ENCODE peak calls at places on chromosome 9, in five cellular contexts. One of them, this sample, is unnamed.
A peak's percentile ranks its signal among the peaks of the same experiment; 100 is the strongest.

GRCh38 chr9:64773491-64773931 is 511.5 kb downstream of the FOXD4L5 start:
- DNase-seq in psoas muscle: no peak
- DNase-seq in fibroblast of pulmonary artery: no peak
- DNase-seq in epithelial cell of esophagus: no peak
- DNase-seq in transverse colon: peak; percentile 8
- DNase-seq in this sample: no peak

GRCh38 chr9:128521955-128522354 is 17.4 kb downstream of the GLE1 start:
- DNase-seq in epithelial cell of esophagus: no peak
- DNase-seq in fibroblast of pulmonary artery: no peak
- DNase-seq in psoas muscle: no peak
- DNase-seq in transverse colon: no peak
- DNase-seq in this sample: no peak

GRCh38 chr9:93257808-93258331 is 73.9 kb downstream of the WNK2 start:
- DNase-seq in psoas muscle: no peak
- DNase-seq in transverse colon: no peak
- DNase-seq in fibroblast of pulmonary artery: no peak
- DNase-seq in epithelial cell of esophagus: peak; percentile 58
- DNase-seq in this sample: no peak

GRCh38 chr9:7238244-7238637 is 480.5 kb downstream of the KDM4C start:
- DNase-seq in transverse colon: no peak
- DNase-seq in epithelial cell of esophagus: no peak
- DNase-seq in psoas muscle: no peak
- DNase-seq in fibroblast of pulmonary artery: no peak
- DNase-seq in this sample: no peak

GRCh38 chr9:98317134-98317857 is 61.8 kb upstream of the TBC1D2 start:
- DNase-seq in transverse colon: no peak
- DNase-seq in psoas muscle: no peak
- DNase-seq in epithelial cell of esophagus: peak; percentile 56
- DNase-seq in fibroblast of pulmonary artery: no peak
- DNase-seq in this sample: peak; percentile 59

GRCh38 chr9:98900725-98901124 is 43.0 kb upstream of the COL15A1 start:
- DNase-seq in epithelial cell of esophagus: no peak
- DNase-seq in transverse colon: no peak
- DNase-seq in fibroblast of pulmonary artery: no peak
- DNase-seq in psoas muscle: no peak
- DNase-seq in this sample: no peak

GRCh38 chr9:129632460-129632859 is 6.5 kb downstream of the NTMT1 start:
- DNase-seq in transverse colon: no peak
- DNase-seq in fibroblast of pulmonary artery: no peak
- DNase-seq in epithelial cell of esophagus: no peak
- DNase-seq in psoas muscle: no peak
- DNase-seq in this sample: no peak

GRCh38 chr9:32468740-32469139 is 57.3 kb downstream of the RIGI start:
- DNase-seq in transverse colon: no peak
- DNase-seq in psoas muscle: no peak
- DNase-seq in fibroblast of pulmonary artery: no peak
- DNase-seq in epithelial cell of esophagus: no peak
- DNase-seq in this sample: no peak

GRCh38 chr9:129995409-129996160 is 47.4 kb downstream of the FNBP1 start:
- DNase-seq in fibroblast of pulmonary artery: peak; percentile 45
- DNase-seq in transverse colon: no peak
- DNase-seq in epithelial cell of esophagus: peak; percentile 88
- DNase-seq in psoas muscle: no peak
- DNase-seq in this sample: no peak

GRCh38 chr9:93094294-93095204 is 1.5 kb upstream of the CARD19 start:
- DNase-seq in epithelial cell of esophagus: no peak
- DNase-seq in transverse colon: peak; percentile 63
- DNase-seq in fibroblast of pulmonary artery: no peak
- DNase-seq in psoas muscle: peak; percentile 56
- DNase-seq in this sample: no peak

GRCh38 chr9:93467062-93467416 is 13.7 kb upstream of the FAM120AOS start:
- DNase-seq in epithelial cell of esophagus: peak; percentile 52
- DNase-seq in transverse colon: no peak
- DNase-seq in fibroblast of pulmonary artery: no peak
- DNase-seq in psoas muscle: no peak
- DNase-seq in this sample: no peak

GRCh38 chr9:109519366-109519765 is 21.3 kb upstream of the PTPN3 start:
- DNase-seq in transverse colon: no peak
- DNase-seq in psoas muscle: no peak
- DNase-seq in fibroblast of pulmonary artery: no peak
- DNase-seq in epithelial cell of esophagus: no peak
- DNase-seq in this sample: no peak

GRCh38 chr9:121576281-121577075 is 75.0 kb upstream of the DAB2IP start:
- DNase-seq in psoas muscle: no peak
- DNase-seq in epithelial cell of esophagus: no peak
- DNase-seq in transverse colon: no peak
- DNase-seq in fibroblast of pulmonary artery: no peak
- DNase-seq in this sample: no peak

GRCh38 chr9:109794361-109795012 is 14.5 kb downstream of the PALM2AKAP2 start:
- DNase-seq in transverse colon: no peak
- DNase-seq in psoas muscle: peak; percentile 30
- DNase-seq in epithelial cell of esophagus: no peak
- DNase-seq in fibroblast of pulmonary artery: peak; percentile 44
- DNase-seq in this sample: peak; percentile 46

GRCh38 chr9:116555556-116556180 is 131.4 kb upstream of the TRIM32 start:
- DNase-seq in epithelial cell of esophagus: no peak
- DNase-seq in psoas muscle: no peak
- DNase-seq in transverse colon: no peak
- DNase-seq in fibroblast of pulmonary artery: no peak
- DNase-seq in this sample: no peak

GRCh38 chr9:128753627-128754026 is 18.1 kb downstream of the ZER1 start:
- DNase-seq in epithelial cell of esophagus: no peak
- DNase-seq in fibroblast of pulmonary artery: no peak
- DNase-seq in psoas muscle: no peak
- DNase-seq in transverse colon: no peak
- DNase-seq in this sample: no peak

GRCh38 chr9:134793281-134793680 is 87.3 kb upstream of the FCN2 start:
- DNase-seq in fibroblast of pulmonary artery: no peak
- DNase-seq in epithelial cell of esophagus: no peak
- DNase-seq in psoas muscle: no peak
- DNase-seq in transverse colon: no peak
- DNase-seq in this sample: peak; percentile 50

GRCh38 chr9:2257530-2257929 is 242.4 kb downstream of the SMARCA2 start:
- DNase-seq in psoas muscle: no peak
- DNase-seq in transverse colon: no peak
- DNase-seq in fibroblast of pulmonary artery: no peak
- DNase-seq in epithelial cell of esophagus: no peak
- DNase-seq in this sample: no peak

GRCh38 chr9:6142816-6143454 is 72.7 kb upstream of the IL33 start:
- DNase-seq in epithelial cell of esophagus: no peak
- DNase-seq in fibroblast of pulmonary artery: no peak
- DNase-seq in psoas muscle: no peak
- DNase-seq in transverse colon: no peak
- DNase-seq in this sample: no peak

GRCh38 chr9:94805585-94805984 is 79.1 kb downstream of the AOPEP start:
- DNase-seq in epithelial cell of esophagus: peak; percentile 99
- DNase-seq in fibroblast of pulmonary artery: peak; percentile 95
- DNase-seq in transverse colon: peak; percentile 53
- DNase-seq in psoas muscle: no peak
- DNase-seq in this sample: peak; percentile 94

GRCh38 chr9:114799441-114799840 is 6.4 kb downstream of the TNFSF15 start:
- DNase-seq in fibroblast of pulmonary artery: no peak
- DNase-seq in psoas muscle: no peak
- DNase-seq in epithelial cell of esophagus: no peak
- DNase-seq in transverse colon: no peak
- DNase-seq in this sample: peak; percentile 23

GRCh38 chr9:136853596-136854112 is 1.5 kb downstream of the MAMDC4 start:
- DNase-seq in transverse colon: peak; percentile 25
- DNase-seq in epithelial cell of esophagus: no peak
- DNase-seq in psoas muscle: no peak
- DNase-seq in fibroblast of pulmonary artery: no peak
- DNase-seq in this sample: no peak

GRCh38 chr9:101569736-101570501 is 24.9 kb downstream of the PPP3R2 start:
- DNase-seq in fibroblast of pulmonary artery: peak; percentile 1
- DNase-seq in psoas muscle: no peak
- DNase-seq in transverse colon: no peak
- DNase-seq in epithelial cell of esophagus: no peak
- DNase-seq in this sample: no peak

GRCh38 chr9:92032891-92033290 is 82.3 kb downstream of the SPTLC1 start:
- DNase-seq in fibroblast of pulmonary artery: no peak
- DNase-seq in psoas muscle: no peak
- DNase-seq in transverse colon: no peak
- DNase-seq in epithelial cell of esophagus: peak; percentile 71
- DNase-seq in this sample: no peak

GRCh38 chr9:35660966-35661413 is 2.9 kb downstream of the CCDC107 start:
- DNase-seq in fibroblast of pulmonary artery: peak; percentile 56
- DNase-seq in transverse colon: peak; percentile 73
- DNase-seq in epithelial cell of esophagus: peak; percentile 61
- DNase-seq in psoas muscle: no peak
- DNase-seq in this sample: peak; percentile 70

GRCh38 chr9:130940023-130940549 is 1.0 kb upstream of the FIBCD1 start:
- DNase-seq in fibroblast of pulmonary artery: no peak
- DNase-seq in psoas muscle: no peak
- DNase-seq in epithelial cell of esophagus: no peak
- DNase-seq in transverse colon: no peak
- DNase-seq in this sample: no peak

GRCh38 chr9:75027187-75028107 is 646 bp downstream of the CARNMT1 start:
- DNase-seq in transverse colon: peak; percentile 79
- DNase-seq in epithelial cell of esophagus: peak; percentile 37
- DNase-seq in psoas muscle: peak; percentile 77
- DNase-seq in fibroblast of pulmonary artery: peak; percentile 35
- DNase-seq in this sample: peak; percentile 51

GRCh38 chr9:35521708-35522107 is 31.8 kb downstream of the RUSC2 start:
- DNase-seq in fibroblast of pulmonary artery: peak; percentile 38
- DNase-seq in transverse colon: no peak
- DNase-seq in epithelial cell of esophagus: no peak
- DNase-seq in psoas muscle: peak; percentile 40
- DNase-seq in this sample: peak; percentile 84

GRCh38 chr9:16530669-16531461 is 339.6 kb downstream of the BNC2 start:
- DNase-seq in fibroblast of pulmonary artery: peak; percentile 29
- DNase-seq in epithelial cell of esophagus: peak; percentile 98
- DNase-seq in transverse colon: peak; percentile 22
- DNase-seq in psoas muscle: peak; percentile 43
- DNase-seq in this sample: peak; percentile 53

GRCh38 chr9:129863059-129863690 is 27.9 kb downstream of the USP20 start:
- DNase-seq in psoas muscle: no peak
- DNase-seq in epithelial cell of esophagus: peak; percentile 87
- DNase-seq in fibroblast of pulmonary artery: peak; percentile 95
- DNase-seq in transverse colon: peak; percentile 53
- DNase-seq in this sample: peak; percentile 89

GRCh38 chr9:136679431-136679941 is 7.8 kb downstream of the AGPAT2 start:
- DNase-seq in epithelial cell of esophagus: no peak
- DNase-seq in fibroblast of pulmonary artery: peak; percentile 43
- DNase-seq in transverse colon: no peak
- DNase-seq in psoas muscle: peak; percentile 67
- DNase-seq in this sample: peak; percentile 14

GRCh38 chr9:112193562-112194288 is 18.6 kb upstream of the SUSD1 start:
- DNase-seq in epithelial cell of esophagus: no peak
- DNase-seq in transverse colon: no peak
- DNase-seq in psoas muscle: no peak
- DNase-seq in fibroblast of pulmonary artery: no peak
- DNase-seq in this sample: no peak

GRCh38 chr9:87812375-87813118 is 70.1 kb upstream of the SPATA31E1 start:
- DNase-seq in epithelial cell of esophagus: peak; percentile 62
- DNase-seq in transverse colon: no peak
- DNase-seq in psoas muscle: no peak
- DNase-seq in fibroblast of pulmonary artery: peak; percentile 77
- DNase-seq in this sample: peak; percentile 85

DNA sequence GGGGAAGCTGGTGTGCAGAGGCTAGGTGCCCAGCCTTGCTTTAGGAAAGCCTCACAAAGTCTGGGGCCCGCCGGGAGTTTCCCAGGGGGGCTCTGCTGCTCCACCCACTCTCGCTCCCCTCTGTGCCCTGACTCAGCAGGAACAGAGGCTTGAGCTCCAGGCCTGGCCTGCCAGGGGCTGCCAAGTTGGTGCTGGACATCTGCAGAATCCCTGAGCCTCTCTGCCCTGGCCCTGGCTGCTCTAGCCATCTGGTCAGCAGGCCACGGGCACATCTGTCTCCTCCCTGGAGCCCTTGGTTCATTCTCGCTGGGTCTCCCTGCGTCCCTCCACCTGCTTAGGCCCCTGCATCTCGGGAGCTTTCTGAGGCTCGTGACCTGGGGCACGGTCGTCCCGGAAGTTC is 626 bp upstream of the ADAMTSL2 start:
- DNase-seq in psoas muscle: no peak
- DNase-seq in epithelial cell of esophagus: no peak
- DNase-seq in fibroblast of pulmonary artery: no peak
- DNase-seq in transverse colon: no peak
- DNase-seq in this sample: no peak
- H3K4me3 ChIP-seq in psoas muscle: peak overlapping the region; percentile 47
- H3K4me3 ChIP-seq in epithelial cell of esophagus: no peak overlapping the region
- H3K4me3 ChIP-seq in fibroblast of pulmonary artery: no peak overlapping the region
- H3K4me3 ChIP-seq in transverse colon: peak overlapping the region; percentile 30
- H3K4me3 ChIP-seq in this sample: no peak overlapping the region

GRCh38 chr9:118170032-118170955 is 466.1 kb downstream of the TLR4 start:
- DNase-seq in fibroblast of pulmonary artery: peak; percentile 24
- DNase-seq in epithelial cell of esophagus: peak; percentile 48
- DNase-seq in transverse colon: peak; percentile 15
- DNase-seq in psoas muscle: peak; percentile 23
- DNase-seq in this sample: peak; percentile 61
- TF ChIP-seq CTCF in fibroblast of pulmonary artery: peak; percentile 37
- TF ChIP-seq CTCF in epithelial cell of esophagus: peak; percentile 68
- TF ChIP-seq CTCF in transverse colon: no peak
- TF ChIP-seq CTCF in psoas muscle: peak; percentile 33
- TF ChIP-seq CTCF in this sample: peak; percentile 78

GRCh38 chr9:89079421-89079820 is 88.2 kb downstream of the S1PR3 start:
- DNase-seq in epithelial cell of esophagus: no peak
- DNase-seq in transverse colon: no peak
- DNase-seq in fibroblast of pulmonary artery: peak; percentile 43
- DNase-seq in psoas muscle: no peak
- DNase-seq in this sample: peak; percentile 19
- H3K4me3 ChIP-seq in epithelial cell of esophagus: no peak overlapping the region
- H3K4me3 ChIP-seq in transverse colon: no peak overlapping the region
- H3K4me3 ChIP-seq in fibroblast of pulmonary artery: no peak overlapping the region
- H3K4me3 ChIP-seq in psoas muscle: no peak overlapping the region
- H3K4me3 ChIP-seq in this sample: no peak overlapping the region

DNA sequence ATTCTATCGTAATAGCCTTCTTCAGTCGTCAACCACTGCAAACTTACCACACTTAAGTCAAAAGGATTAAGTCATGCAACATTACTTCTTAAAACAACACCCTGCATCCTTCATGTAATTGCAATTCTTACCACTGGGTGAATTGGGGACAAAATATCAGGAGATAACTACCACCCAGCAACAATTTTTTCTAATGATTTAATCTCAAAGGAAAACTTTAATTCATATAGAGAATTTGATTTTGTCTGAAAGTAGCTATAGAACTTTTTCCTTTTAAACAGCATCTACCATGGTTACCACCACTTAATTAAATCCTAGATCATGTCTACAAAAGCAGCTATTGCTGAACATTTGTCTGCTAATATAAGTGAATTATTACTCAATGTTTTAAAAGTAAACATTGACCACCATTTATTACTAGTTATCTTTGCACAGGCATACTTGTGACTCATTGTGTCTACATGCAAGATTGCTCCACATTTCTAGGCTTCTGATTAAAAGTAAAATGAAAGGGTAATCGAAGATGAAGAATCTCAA is 10.5 kb downstream of the MLLT3 start:
- DNase-seq in psoas muscle: no peak
- DNase-seq in transverse colon: no peak
- DNase-seq in epithelial cell of esophagus: peak; percentile 77
- DNase-seq in fibroblast of pulmonary artery: peak; percentile 82
- DNase-seq in this sample: peak; percentile 90
- TF ChIP-seq CTCF in psoas muscle: peak; percentile 44
- TF ChIP-seq CTCF in transverse colon: peak; percentile 66
- TF ChIP-seq CTCF in epithelial cell of esophagus: peak; percentile 48
- TF ChIP-seq CTCF in fibroblast of pulmonary artery: peak; percentile 61
- TF ChIP-seq CTCF in this sample: peak; percentile 58

This sample was measured in choroid plexus epithelial cell.